ENCODE peak calls at places on chromosomes 11 and 22, in four cellular contexts. One of them, this sample, is unnamed.

GRCh38 chr22:41902932-41903421 is 11.9 kb downstream of the SHISA8 start:
- DNase-seq in IMR-90: no peak
- DNase-seq in mesenchymal stem cell: no peak
- DNase-seq in H9: no peak
- DNase-seq in this sample: no peak

GRCh38 chr22:36902143-36902911 is 11.1 kb upstream of the CSF2RB start:
- DNase-seq in H9: no peak
- DNase-seq in IMR-90: no peak
- DNase-seq in mesenchymal stem cell: no peak
- DNase-seq in this sample: no peak

GRCh38 chr11:76810151-76810853 is 27.1 kb downstream of the TSKU start:
- DNase-seq in IMR-90: no peak
- DNase-seq in mesenchymal stem cell: peak
- DNase-seq in H9: no peak
- DNase-seq in this sample: no peak

GRCh38 chr11:8356731-8357504 is 93.2 kb upstream of the LMO1 start:
- DNase-seq in H9: no peak
- DNase-seq in mesenchymal stem cell: no peak
- DNase-seq in IMR-90: no peak
- DNase-seq in this sample: peak

GRCh38 chr11:12123177-12123576 is 12.8 kb downstream of the MICAL2 start:
- DNase-seq in IMR-90: peak
- DNase-seq in H9: no peak
- DNase-seq in mesenchymal stem cell: peak
- DNase-seq in this sample: no peak

GRCh38 chr11:23755769-23756168 is 741.1 kb upstream of the LUZP2 start:
- DNase-seq in H9: no peak
- DNase-seq in mesenchymal stem cell: peak
- DNase-seq in IMR-90: no peak
- DNase-seq in this sample: no peak

GRCh38 chr11:132821027-132821426 is 711.3 kb downstream of the OPCML start:
- DNase-seq in mesenchymal stem cell: peak
- DNase-seq in IMR-90: peak
- DNase-seq in H9: no peak
- DNase-seq in this sample: no peak

GRCh38 chr22:50548046-50548912 is 2.6 kb downstream of the KLHDC7B start:
- DNase-seq in IMR-90: no peak
- DNase-seq in mesenchymal stem cell: no peak
- DNase-seq in H9: no peak
- DNase-seq in this sample: no peak

GRCh38 chr11:16167706-16168487 is 188.4 kb downstream of the SOX6 start:
- DNase-seq in IMR-90: peak
- DNase-seq in H9: no peak
- DNase-seq in mesenchymal stem cell: peak
- DNase-seq in this sample: no peak

GRCh38 chr11:123302751-123303195 is 107.7 kb upstream of the CLMP start:
- DNase-seq in IMR-90: peak
- DNase-seq in H9: no peak
- DNase-seq in mesenchymal stem cell: peak
- DNase-seq in this sample: no peak

GRCh38 chr11:86511086-86511551 is 136.4 kb downstream of the CCDC81 start:
- DNase-seq in IMR-90: peak
- DNase-seq in H9: no peak
- DNase-seq in mesenchymal stem cell: peak
- DNase-seq in this sample: no peak
- H2AFZ ChIP-seq in IMR-90: no peak
- H2AFZ ChIP-seq in H9: no peak
- H2AFZ ChIP-seq in mesenchymal stem cell: no peak
- H2AFZ ChIP-seq in this sample: no peak

DNA sequence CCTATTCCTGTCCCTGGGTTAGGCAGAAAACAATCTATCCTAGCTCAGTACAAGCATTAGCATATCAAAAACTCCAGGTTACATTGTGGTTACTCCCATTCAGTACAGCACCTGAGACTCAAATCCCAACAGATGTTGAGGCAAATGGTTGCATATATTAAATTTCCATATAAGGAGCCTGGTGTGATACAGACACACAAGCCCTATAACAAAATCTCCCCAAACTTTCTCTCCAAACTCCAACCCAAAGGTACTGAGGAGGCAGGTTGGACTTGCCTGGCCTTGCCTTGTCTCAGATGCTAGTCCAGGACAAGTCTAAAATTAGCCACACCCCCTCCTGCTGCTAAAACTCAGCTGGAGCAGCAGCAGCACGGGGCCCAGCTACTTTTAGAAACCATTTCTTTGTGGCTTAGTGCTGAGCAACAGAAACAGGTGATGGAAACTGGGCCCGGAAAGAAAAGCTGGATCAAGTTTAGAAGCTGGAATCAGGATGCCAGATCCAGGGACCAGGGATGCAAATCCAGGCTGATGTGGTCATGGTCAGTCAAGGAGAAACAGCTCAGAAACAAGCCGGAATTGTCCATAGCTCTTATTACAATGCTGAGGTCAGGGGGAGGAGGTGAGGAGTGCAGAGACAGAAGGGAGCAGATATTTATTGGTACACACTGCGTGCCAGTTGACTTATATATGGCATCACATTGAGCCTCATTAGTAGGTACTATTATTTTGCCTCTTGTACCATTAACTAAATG is 73.7 kb upstream of the AMOTL1 start:
- DNase-seq in mesenchymal stem cell: no peak
- DNase-seq in H9: no peak
- DNase-seq in IMR-90: no peak
- DNase-seq in this sample: no peak
- H2BK5ac ChIP-seq in mesenchymal stem cell: peak
- H2BK5ac ChIP-seq in H9: no peak
- H2BK5ac ChIP-seq in IMR-90: no peak
- H2BK5ac ChIP-seq in this sample: no peak

GRCh38 chr11:119339581-119340334 is 925 bp downstream of the C1QTNF5 start:
- DNase-seq in H9: peak
- DNase-seq in IMR-90: no peak
- DNase-seq in mesenchymal stem cell: peak
- DNase-seq in this sample: peak
- H3K14ac ChIP-seq in H9: peak
- H3K14ac ChIP-seq in IMR-90: peak
- H3K14ac ChIP-seq in mesenchymal stem cell: no peak
- H3K14ac ChIP-seq in this sample: peak

GRCh38 chr11:65089621-65090020 is 5.6 kb downstream of the ZFPL1 start:
- DNase-seq in H9: no peak
- DNase-seq in IMR-90: no peak
- DNase-seq in mesenchymal stem cell: no peak
- DNase-seq in this sample: no peak
- H2AFZ ChIP-seq in H9: no peak
- H2AFZ ChIP-seq in IMR-90: no peak
- H2AFZ ChIP-seq in mesenchymal stem cell: no peak
- H2AFZ ChIP-seq in this sample: no peak

GRCh38 chr11:64121637-64122410 is 44.1 kb downstream of the MACROD1 start:
- DNase-seq in mesenchymal stem cell: peak
- DNase-seq in H9: no peak
- DNase-seq in IMR-90: peak
- DNase-seq in this sample: no peak

GRCh38 chr11:64123102-64123434 is 42.8 kb downstream of the MACROD1 start:
- DNase-seq in mesenchymal stem cell: no peak
- DNase-seq in IMR-90: no peak
- DNase-seq in H9: no peak
- DNase-seq in this sample: no peak

GRCh38 chr11:64123679-64124078 is 42.2 kb downstream of the MACROD1 start:
- DNase-seq in IMR-90: no peak
- DNase-seq in mesenchymal stem cell: no peak
- DNase-seq in H9: no peak
- DNase-seq in this sample: no peak

GRCh38 chr11:64120951-64121569 is 44.9 kb downstream of the MACROD1 start:
- DNase-seq in H9: no peak
- DNase-seq in IMR-90: peak
- DNase-seq in mesenchymal stem cell: peak
- DNase-seq in this sample: no peak

GRCh38 chr11:64122411-64123101 is 43.4 kb downstream of the MACROD1 start:
- DNase-seq in IMR-90: no peak
- DNase-seq in mesenchymal stem cell: no peak
- DNase-seq in H9: no peak
- DNase-seq in this sample: no peak
- H2BK5ac ChIP-seq in IMR-90: peak
- H2BK5ac ChIP-seq in mesenchymal stem cell: no peak
- H2BK5ac ChIP-seq in H9: no peak
- H2BK5ac ChIP-seq in this sample: peak

DNA sequence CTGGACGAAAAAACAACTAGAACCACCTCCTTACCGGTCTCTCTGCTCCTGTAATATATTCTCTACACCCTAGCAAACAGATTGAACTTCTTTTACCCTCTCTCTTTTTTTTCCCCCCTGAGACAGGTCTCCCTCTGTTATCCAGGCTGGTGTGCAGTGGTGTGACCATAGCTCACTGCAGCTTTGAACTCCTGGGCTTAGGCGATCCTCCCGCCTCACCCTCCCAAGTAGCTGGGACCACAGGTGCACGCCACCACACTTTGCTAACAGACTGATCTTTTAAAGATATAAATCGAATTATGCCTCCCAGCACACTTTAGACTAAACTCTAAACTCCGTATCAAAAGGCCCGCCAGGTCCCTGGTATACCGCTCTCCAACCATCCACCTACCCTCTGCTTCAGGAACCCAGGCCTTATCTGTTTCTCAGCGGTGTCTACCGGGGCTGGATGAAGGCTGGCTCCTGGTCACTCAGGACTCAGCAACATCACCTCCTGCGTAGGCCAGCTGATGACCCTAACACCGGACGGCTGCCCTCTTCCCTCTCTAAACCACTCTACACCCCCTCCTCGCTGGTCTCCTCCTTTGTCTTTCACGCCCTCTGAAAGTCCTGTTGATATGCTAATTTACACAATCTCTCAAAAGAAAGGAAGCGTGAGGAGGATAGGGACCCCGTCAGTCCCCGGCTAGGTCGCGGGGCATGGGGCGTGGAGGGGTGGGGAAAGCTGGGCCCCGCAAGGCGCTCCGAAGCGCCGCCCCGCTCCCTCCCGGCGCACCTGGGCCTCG is 716 bp downstream of the C22orf39 start:
- DNase-seq in H9: peak
- DNase-seq in mesenchymal stem cell: peak
- DNase-seq in IMR-90: no peak
- DNase-seq in this sample: peak
- H3K14ac ChIP-seq in H9: peak
- H3K14ac ChIP-seq in mesenchymal stem cell: no peak
- H3K14ac ChIP-seq in IMR-90: peak
- H3K14ac ChIP-seq in this sample: no peak

GRCh38 chr11:32580967-32581366 is 2.7 kb upstream of the EIF3M start:
- DNase-seq in H9: no peak
- DNase-seq in IMR-90: peak
- DNase-seq in mesenchymal stem cell: peak
- DNase-seq in this sample: no peak
- H2AFZ ChIP-seq in H9: no peak
- H2AFZ ChIP-seq in IMR-90: no peak
- H2AFZ ChIP-seq in mesenchymal stem cell: no peak
- H2AFZ ChIP-seq in this sample: peak

GRCh38 chr11:67486481-67487195 is 3.8 kb downstream of the AIP start:
- DNase-seq in H9: no peak
- DNase-seq in mesenchymal stem cell: no peak
- DNase-seq in IMR-90: no peak
- DNase-seq in this sample: no peak
- H2BK5ac ChIP-seq in H9: no peak
- H2BK5ac ChIP-seq in mesenchymal stem cell: no peak
- H2BK5ac ChIP-seq in IMR-90: no peak
- H2BK5ac ChIP-seq in this sample: no peak

GRCh38 chr11:33394431-33395109 is 137.4 kb downstream of the HIPK3 start:
- DNase-seq in H9: no peak
- DNase-seq in mesenchymal stem cell: no peak
- DNase-seq in IMR-90: no peak
- DNase-seq in this sample: no peak

GRCh38 chr11:33388793-33389525 is 131.8 kb downstream of the HIPK3 start:
- DNase-seq in H9: no peak
- DNase-seq in IMR-90: no peak
- DNase-seq in mesenchymal stem cell: no peak
- DNase-seq in this sample: no peak

GRCh38 chr11:33389635-33390034 is 132.5 kb downstream of the HIPK3 start:
- DNase-seq in mesenchymal stem cell: no peak
- DNase-seq in IMR-90: no peak
- DNase-seq in H9: no peak
- DNase-seq in this sample: no peak

GRCh38 chr11:33391893-33392251 is 134.7 kb downstream of the HIPK3 start:
- DNase-seq in IMR-90: no peak
- DNase-seq in H9: no peak
- DNase-seq in mesenchymal stem cell: no peak
- DNase-seq in this sample: no peak

DNA sequence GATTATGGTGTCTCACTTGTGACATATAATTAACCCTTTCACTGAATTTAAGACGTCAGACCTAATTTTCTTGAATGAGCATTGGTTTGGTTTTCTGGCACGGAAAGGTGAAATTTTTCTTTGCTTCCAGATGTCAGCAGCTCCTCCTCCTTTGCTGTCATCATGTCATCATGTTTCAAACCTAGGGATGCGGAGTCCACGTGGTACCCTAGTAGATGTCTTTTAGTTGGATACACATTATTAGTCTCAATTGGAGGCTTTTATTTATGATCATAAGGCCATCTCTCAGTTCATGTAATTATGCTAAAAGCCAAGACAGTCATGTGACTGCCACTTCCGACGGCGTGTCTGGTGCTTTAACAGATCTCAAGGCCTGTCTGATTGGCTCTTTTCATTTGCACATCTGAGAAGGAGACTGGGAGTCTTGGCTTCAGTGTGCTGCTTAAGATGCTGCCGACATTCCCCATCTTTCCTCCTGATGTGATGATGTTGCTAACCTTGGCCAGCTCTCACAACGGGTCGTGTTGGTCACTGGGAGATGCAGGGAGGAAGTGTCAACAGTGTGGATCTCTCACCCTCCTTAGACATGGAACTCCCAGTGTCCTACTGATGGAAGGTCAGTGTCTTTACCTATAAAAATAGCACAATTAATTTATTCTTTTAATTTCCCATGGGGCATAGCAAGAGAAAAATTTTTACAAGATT is 134.2 kb downstream of the HIPK3 start:
- DNase-seq in IMR-90: no peak
- DNase-seq in H9: no peak
- DNase-seq in mesenchymal stem cell: no peak
- DNase-seq in this sample: no peak
- H3K14ac ChIP-seq in IMR-90: no peak
- H3K14ac ChIP-seq in H9: no peak
- H3K14ac ChIP-seq in mesenchymal stem cell: no peak
- H3K14ac ChIP-seq in this sample: no peak

This sample was measured in neuronal stem cell.